ENCODE peak calls at places on chromosomes 12 and 14, in six cellular contexts. J is endothelial cell; Q is upper lobe of right lung; L is NCI-H1092 treated with DMSO at 0.1 percent for 48 hours; M is transverse colon; H is activated T-cell treated with anti-CD3 and anti-CD28 coated beads, Interleukin-2, amount 50 U/mL, for 48 hours. A is an unnamed sample.

GRCh38 chr12:13258212-13258611 is 61.7 kb downstream of the EMP1 start:
- DNase-seq in J (no peak), Q (no peak), L (peak; percentile 25), M (no peak), H (no peak), A (no peak)

GRCh38 chr14:65639216-65639615 is 226.7 kb downstream of the FUT8 start:
- DNase-seq in J (no peak), Q (no peak), L (no peak), M (no peak), H (no peak), A (no peak)

GRCh38 chr12:122841544-122842321 is 6.5 kb downstream of the HIP1R start:
- DNase-seq in J (no peak), Q (no peak), L (peak; percentile 38), M (no peak), H (no peak), A (no peak)

GRCh38 chr12:66379613-66380012 is 77.3 kb downstream of the HELB start:
- DNase-seq in J (no peak), Q (no peak), L (no peak), M (no peak), H (no peak), A (no peak)

GRCh38 chr14:22900088-22900799 is 17.2 kb downstream of the REM2 start:
- DNase-seq in J (peak; percentile 36), Q (no peak), L (peak; percentile 21), M (peak; percentile 44), H (peak; percentile 38), A (no peak)

GRCh38 chr14:75449703-75450102 is 21.9 kb downstream of the JDP2 start:
- DNase-seq in J (no peak), Q (no peak), L (no peak), M (no peak), H (no peak), A (no peak)

GRCh38 chr12:22658214-22658613 is 33.2 kb downstream of the ETNK1 start:
- DNase-seq in J (no peak), Q (no peak), L (no peak), M (no peak), H (peak; percentile 38), A (peak; percentile 60)

GRCh38 chr12:105071981-105072380 is 12.3 kb downstream of the ALDH1L2 start:
- DNase-seq in J (no peak), Q (no peak), L (no peak), M (no peak), H (no peak), A (no peak)

GRCh38 chr14:90491221-90491867 is 94.5 kb downstream of the CALM1 start:
- DNase-seq in J (no peak), Q (no peak), L (peak; percentile 31), M (no peak), H (no peak), A (no peak)

GRCh38 chr14:73058923-73059311 is 583 bp downstream of the RBM25 start:
- DNase-seq in J (peak; percentile 19), Q (no peak), L (peak; percentile 30), M (no peak), H (no peak), A (no peak)

GRCh38 chr12:54413284-54414190 is 5.5 kb downstream of the ITGA5 start:
- DNase-seq in J (no peak), Q (peak; percentile 83), L (no peak), M (peak; percentile 55), H (peak; percentile 74), A (no peak)

GRCh38 chr12:53378705-53379388 is 1.1 kb upstream of the SP1 start:
- DNase-seq in J (no peak), Q (no peak), L (peak; percentile 41), M (no peak), H (peak; percentile 39), A (no peak)